ENCODE peak calls at places on chromosome 6, in seven cellular contexts. J is heart left ventricle, V is cardiac muscle cell, H is keratinocyte, C is astrocyte, O is OCI-LY7, S is stomach. R is an unnamed sample.

GRCh38 chr6:68911811-68912210 is 276.7 kb downstream of the ADGRB3 start:
- DNase-seq in J (no peak), V (no peak), H (no peak), C (no peak), O (no peak), S (no peak), R (no peak)

GRCh38 chr6:165762876-165763275 is 99.8 kb upstream of the PDE10A start:
- DNase-seq in J (no peak), V (no peak), H (no peak), C (no peak), O (no peak), S (no peak), R (no peak)

GRCh38 chr6:164020142-164020541 is 605.6 kb downstream of the QKI start:
- DNase-seq in J (no peak), V (no peak), H (no peak), C (no peak), O (no peak), S (no peak), R (no peak)

GRCh38 chr6:4920914-4921410 is 82.9 kb downstream of the RPP40 start:
- DNase-seq in J (no peak), V (no peak), H (no peak), C (peak; percentile 39), O (no peak), S (no peak), R (no peak)

GRCh38 chr6:5570641-5571040 is 309.3 kb downstream of the FARS2 start:
- DNase-seq in J (no peak), V (no peak), H (no peak), C (no peak), O (no peak), S (no peak), R (no peak)

GRCh38 chr6:164034602-164035140 is 620.2 kb downstream of the QKI start:
- DNase-seq in J (no peak), V (no peak), H (no peak), C (peak; percentile 77), O (no peak), S (no peak), R (no peak)

GRCh38 chr6:132388291-132388690 is 13.0 kb downstream of the MOXD1 start:
- DNase-seq in J (no peak), V (no peak), H (no peak), C (no peak), O (no peak), S (no peak), R (no peak)

GRCh38 chr6:17971128-17972073 is 16.0 kb downstream of the KIF13A start:
- DNase-seq in J (peak; percentile 56), V (peak; percentile 84), H (no peak), C (peak; percentile 70), O (no peak), S (no peak), R (peak; percentile 41)

GRCh38 chr6:71721642-71722041 is 164.7 kb upstream of the RIMS1 start:
- DNase-seq in J (peak; percentile 31), V (peak; percentile 11), H (no peak), C (peak; percentile 57), O (no peak), S (no peak), R (peak; percentile 25)

GRCh38 chr6:31834367-31834703 is 6.8 kb downstream of the HSPA1B start:
- DNase-seq in J (peak; percentile 93), V (peak; percentile 92), H (no peak), C (peak; percentile 57), O (peak; percentile 91), S (peak; percentile 87), R (no peak)

GRCh38 chr6:104229057-104229456 is 630.7 kb downstream of the HACE1 start:
- DNase-seq in J (no peak), V (no peak), H (no peak), C (no peak), O (no peak), S (no peak), R (no peak)

GRCh38 chr6:29564875-29565274 is 5.3 kb upstream of the UBD start:
- DNase-seq in J (no peak), V (no peak), H (no peak), C (no peak), O (no peak), S (no peak), R (no peak)

GRCh38 chr6:146957443-146957842 is 246.8 kb upstream of the STXBP5 start:
- DNase-seq in J (no peak), V (no peak), H (no peak), C (no peak), O (no peak), S (no peak), R (no peak)

GRCh38 chr6:9875605-9876353 is 539.1 kb downstream of the TFAP2A start:
- DNase-seq in J (no peak), V (no peak), H (no peak), C (no peak), O (no peak), S (no peak), R (no peak)

GRCh38 chr6:169763881-169764280 is 12.5 kb downstream of the ERMARD start:
- DNase-seq in J (no peak), V (no peak), H (no peak), C (no peak), O (no peak), S (no peak), R (no peak)

GRCh38 chr6:11225990-11226389 is 6.5 kb downstream of the NEDD9 start:
- DNase-seq in J (no peak), V (no peak), H (no peak), C (no peak), O (no peak), S (no peak), R (no peak)

GRCh38 chr6:25224237-25224636 is 54.9 kb upstream of the CARMIL1 start:
- DNase-seq in J (no peak), V (no peak), H (no peak), C (no peak), O (peak; percentile 51), S (no peak), R (no peak)

GRCh38 chr6:25232478-25232877 is 46.7 kb upstream of the CARMIL1 start:
- DNase-seq in J (peak; percentile 47), V (no peak), H (no peak), C (no peak), O (no peak), S (no peak), R (no peak)

GRCh38 chr6:25223421-25224052 is 55.6 kb upstream of the CARMIL1 start:
- DNase-seq in J (peak; percentile 50), V (peak; percentile 80), H (no peak), C (peak; percentile 44), O (peak; percentile 79), S (peak; percentile 70), R (no peak)

GRCh38 chr6:25229671-25230321 is 49.4 kb upstream of the CARMIL1 start:
- DNase-seq in J (no peak), V (peak; percentile 68), H (no peak), C (peak; percentile 95), O (no peak), S (no peak), R (no peak)

DNA sequence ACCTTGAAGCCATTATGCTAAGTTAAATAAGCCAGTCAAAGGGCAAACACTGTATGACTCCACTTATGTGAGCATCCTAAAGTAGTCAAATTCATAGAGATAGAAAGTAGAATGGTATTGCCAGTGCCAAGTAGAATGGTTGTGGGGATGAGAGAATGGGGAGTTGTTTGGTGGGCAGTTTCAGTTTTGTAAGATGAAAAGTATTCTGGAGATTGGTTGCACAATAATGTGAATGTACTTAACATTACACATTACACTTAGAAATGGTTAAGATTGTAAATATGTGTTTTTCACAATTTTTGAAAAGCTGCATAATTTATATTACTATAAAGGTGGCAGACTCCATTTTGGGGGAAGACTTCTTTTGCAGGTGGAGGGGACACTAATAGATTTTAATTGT is 51.3 kb upstream of the CARMIL1 start:
- DNase-seq in J (no peak), V (peak; percentile 18), H (no peak), C (no peak), O (no peak), S (no peak), R (no peak)
- H3K4me1 ChIP-seq in J (peaks cover 5% of the 10 kb centered on the region), V (no peaks in the 10 kb centered on the region), H (peaks cover 24% of the 10 kb centered on the region), C (peaks cover 16% of the 10 kb centered on the region), O (peaks cover 27% of the 10 kb centered on the region), S (peaks cover 9% of the 10 kb centered on the region), R (peaks cover 6% of the 10 kb centered on the region)

DNA sequence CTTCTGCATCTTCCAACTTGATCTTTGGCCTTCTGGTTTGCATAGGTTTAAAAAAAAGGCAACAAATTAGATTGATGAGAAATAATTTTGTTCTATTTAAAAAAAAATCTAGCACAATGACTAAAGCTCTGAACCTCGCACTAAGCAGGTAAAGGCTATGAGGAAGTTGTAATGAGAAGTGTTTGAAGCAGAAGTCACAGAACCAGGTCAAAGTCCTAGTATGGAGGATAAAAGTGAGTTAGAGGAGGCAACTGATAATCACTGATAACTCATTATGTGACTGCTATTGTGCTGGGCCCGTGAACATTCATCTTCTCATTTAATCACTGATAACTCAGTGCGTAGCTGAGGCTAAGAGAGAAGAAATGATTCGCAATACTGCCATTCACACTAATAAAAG is 46.1 kb upstream of the GFRAL start:
- DNase-seq in J (no peak), V (no peak), H (no peak), C (no peak), O (no peak), S (no peak), R (no peak)
- TF ChIP-seq CTCF in J (no peak), V (no peak), H (no peak), C (no peak), O (no peak), S (no peak), R (no peak)

GRCh38 chr6:157128235-157128761 is 195.0 kb downstream of the TMEM242 start:
- DNase-seq in J (no peak), V (no peak), H (no peak), C (no peak), O (no peak), S (no peak), R (no peak)
- H3K4me3 ChIP-seq in J (no peak overlapping the region), V (no peak overlapping the region), H (no peak overlapping the region), C (no peak overlapping the region), O (no peak overlapping the region), S (no peak overlapping the region), R (no peak overlapping the region)

GRCh38 chr6:52164319-52165094 is 21.7 kb upstream of the IL17A start:
- DNase-seq in J (no peak), V (no peak), H (no peak), C (no peak), O (no peak), S (no peak), R (no peak)
- H3K4me1 ChIP-seq in J (no peaks in the 10 kb centered on the region), V (no peaks in the 10 kb centered on the region), H (no peaks in the 10 kb centered on the region), C (no peaks in the 10 kb centered on the region), O (no peaks in the 10 kb centered on the region), S (no peaks in the 10 kb centered on the region), R (no peaks in the 10 kb centered on the region)

DNA sequence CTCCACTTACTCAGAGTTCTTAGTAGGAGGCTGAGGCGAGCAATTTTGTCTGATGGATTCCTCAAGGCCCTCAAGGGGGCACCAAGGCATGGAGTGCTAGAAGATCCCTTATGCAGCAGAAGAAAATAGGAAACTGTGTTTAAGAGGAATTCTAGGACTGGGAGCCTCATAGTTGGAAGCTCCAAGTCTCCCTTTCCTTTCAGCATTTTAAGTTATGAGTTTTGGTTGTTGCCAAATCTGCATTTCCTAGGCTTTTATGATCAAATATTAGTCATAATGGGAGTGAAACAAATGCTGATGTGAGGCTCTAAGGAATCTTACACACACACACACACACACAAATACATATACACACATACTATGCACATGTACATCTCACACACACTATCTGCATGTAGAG is 714.0 kb downstream of the UTRN start:
- DNase-seq in J (no peak), V (no peak), H (no peak), C (no peak), O (no peak), S (no peak), R (no peak)
- TF ChIP-seq CTCF in J (no peak), V (no peak), H (no peak), C (no peak), O (no peak), S (no peak), R (no peak)

R was measured in thoracic aorta.